ENCODE peak calls at places on chromosomes 5 and 9, in nine cellular contexts. One of them, this sample, is unnamed.

GRCh38 chr5:89081360-89081759 is 198.4 kb upstream of the MEF2C start:
- DNase-seq in anterior cingulate cortex: no peak
- DNase-seq in stimulated activated CD4-positive, alpha-beta T cell treated with anti-CD3 and anti-CD28 coated beads, Interleukin-2, amount 100 ng/mL, for 48 hours: no peak
- DNase-seq in T-helper 9 cell: no peak
- DNase-seq in AG08396: no peak
- DNase-seq in LoVo: no peak
- DNase-seq in erythroblast: no peak
- DNase-seq in NCI-H446 treated with DMSO at 0.1 percent for 48 hours: no peak
- DNase-seq in kidney: no peak
- DNase-seq in this sample: no peak

GRCh38 chr9:113454914-113455761 is 8.4 kb upstream of the RGS3 start:
- DNase-seq in anterior cingulate cortex: no peak
- DNase-seq in stimulated activated CD4-positive, alpha-beta T cell treated with anti-CD3 and anti-CD28 coated beads, Interleukin-2, amount 100 ng/mL, for 48 hours: no peak
- DNase-seq in T-helper 9 cell: no peak
- DNase-seq in LoVo: peak; percentile 69
- DNase-seq in erythroblast: peak; percentile 94
- DNase-seq in kidney: no peak
- DNase-seq in AG08396: peak; percentile 80
- DNase-seq in NCI-H446 treated with DMSO at 0.1 percent for 48 hours: no peak
- DNase-seq in this sample: peak; percentile 21

GRCh38 chr9:83572524-83572923 is 34.3 kb upstream of the FRMD3 start:
- DNase-seq in NCI-H446 treated with DMSO at 0.1 percent for 48 hours: no peak
- DNase-seq in erythroblast: no peak
- DNase-seq in stimulated activated CD4-positive, alpha-beta T cell treated with anti-CD3 and anti-CD28 coated beads, Interleukin-2, amount 100 ng/mL, for 48 hours: no peak
- DNase-seq in AG08396: no peak
- DNase-seq in LoVo: no peak
- DNase-seq in anterior cingulate cortex: no peak
- DNase-seq in T-helper 9 cell: no peak
- DNase-seq in kidney: no peak
- DNase-seq in this sample: no peak

GRCh38 chr9:93582115-93582514 is 5.7 kb downstream of the PHF2 start:
- DNase-seq in T-helper 9 cell: no peak
- DNase-seq in LoVo: no peak
- DNase-seq in AG08396: no peak
- DNase-seq in anterior cingulate cortex: no peak
- DNase-seq in stimulated activated CD4-positive, alpha-beta T cell treated with anti-CD3 and anti-CD28 coated beads, Interleukin-2, amount 100 ng/mL, for 48 hours: no peak
- DNase-seq in kidney: no peak
- DNase-seq in NCI-H446 treated with DMSO at 0.1 percent for 48 hours: no peak
- DNase-seq in erythroblast: no peak
- DNase-seq in this sample: no peak

GRCh38 chr9:89635007-89635742 is 30.4 kb downstream of the GADD45G start:
- DNase-seq in anterior cingulate cortex: no peak
- DNase-seq in erythroblast: no peak
- DNase-seq in AG08396: peak; percentile 37
- DNase-seq in T-helper 9 cell: no peak
- DNase-seq in NCI-H446 treated with DMSO at 0.1 percent for 48 hours: no peak
- DNase-seq in kidney: peak; percentile 80
- DNase-seq in stimulated activated CD4-positive, alpha-beta T cell treated with anti-CD3 and anti-CD28 coated beads, Interleukin-2, amount 100 ng/mL, for 48 hours: no peak
- DNase-seq in LoVo: no peak
- DNase-seq in this sample: no peak

GRCh38 chr9:75855509-75855908 is 35.0 kb upstream of the PCSK5 start:
- DNase-seq in LoVo: peak; percentile 20
- DNase-seq in NCI-H446 treated with DMSO at 0.1 percent for 48 hours: no peak
- DNase-seq in T-helper 9 cell: no peak
- DNase-seq in anterior cingulate cortex: no peak
- DNase-seq in stimulated activated CD4-positive, alpha-beta T cell treated with anti-CD3 and anti-CD28 coated beads, Interleukin-2, amount 100 ng/mL, for 48 hours: no peak
- DNase-seq in AG08396: no peak
- DNase-seq in kidney: no peak
- DNase-seq in erythroblast: no peak
- DNase-seq in this sample: peak; percentile 27

GRCh38 chr9:110916361-110916760 is 121.9 kb downstream of the LPAR1 start:
- DNase-seq in anterior cingulate cortex: no peak
- DNase-seq in LoVo: no peak
- DNase-seq in NCI-H446 treated with DMSO at 0.1 percent for 48 hours: no peak
- DNase-seq in stimulated activated CD4-positive, alpha-beta T cell treated with anti-CD3 and anti-CD28 coated beads, Interleukin-2, amount 100 ng/mL, for 48 hours: no peak
- DNase-seq in kidney: no peak
- DNase-seq in T-helper 9 cell: no peak
- DNase-seq in erythroblast: no peak
- DNase-seq in AG08396: no peak
- DNase-seq in this sample: no peak

GRCh38 chr5:79107020-79107796 is 4.4 kb upstream of the BHMT start:
- DNase-seq in anterior cingulate cortex: no peak
- DNase-seq in erythroblast: no peak
- DNase-seq in kidney: no peak
- DNase-seq in stimulated activated CD4-positive, alpha-beta T cell treated with anti-CD3 and anti-CD28 coated beads, Interleukin-2, amount 100 ng/mL, for 48 hours: no peak
- DNase-seq in NCI-H446 treated with DMSO at 0.1 percent for 48 hours: no peak
- DNase-seq in AG08396: no peak
- DNase-seq in LoVo: no peak
- DNase-seq in T-helper 9 cell: no peak
- DNase-seq in this sample: peak; percentile 14

GRCh38 chr9:126675147-126675467 is 61.4 kb downstream of the LMX1B start:
- DNase-seq in T-helper 9 cell: no peak
- DNase-seq in stimulated activated CD4-positive, alpha-beta T cell treated with anti-CD3 and anti-CD28 coated beads, Interleukin-2, amount 100 ng/mL, for 48 hours: no peak
- DNase-seq in erythroblast: no peak
- DNase-seq in kidney: no peak
- DNase-seq in LoVo: no peak
- DNase-seq in AG08396: no peak
- DNase-seq in NCI-H446 treated with DMSO at 0.1 percent for 48 hours: no peak
- DNase-seq in anterior cingulate cortex: no peak
- DNase-seq in this sample: no peak

GRCh38 chr5:74669824-74670223 is 15.2 kb upstream of the HEXB start:
- DNase-seq in T-helper 9 cell: no peak
- DNase-seq in NCI-H446 treated with DMSO at 0.1 percent for 48 hours: no peak
- DNase-seq in anterior cingulate cortex: no peak
- DNase-seq in kidney: no peak
- DNase-seq in AG08396: no peak
- DNase-seq in erythroblast: no peak
- DNase-seq in LoVo: no peak
- DNase-seq in stimulated activated CD4-positive, alpha-beta T cell treated with anti-CD3 and anti-CD28 coated beads, Interleukin-2, amount 100 ng/mL, for 48 hours: no peak
- DNase-seq in this sample: no peak

GRCh38 chr5:61048534-61048933 is 103.5 kb downstream of the NDUFAF2 start:
- DNase-seq in AG08396: peak; percentile 9
- DNase-seq in T-helper 9 cell: no peak
- DNase-seq in NCI-H446 treated with DMSO at 0.1 percent for 48 hours: no peak
- DNase-seq in kidney: no peak
- DNase-seq in erythroblast: no peak
- DNase-seq in LoVo: peak; percentile 41
- DNase-seq in stimulated activated CD4-positive, alpha-beta T cell treated with anti-CD3 and anti-CD28 coated beads, Interleukin-2, amount 100 ng/mL, for 48 hours: no peak
- DNase-seq in anterior cingulate cortex: no peak
- DNase-seq in this sample: no peak

GRCh38 chr5:55982957-55983381 is 11.8 kb downstream of the IL6ST start:
- DNase-seq in AG08396: no peak
- DNase-seq in T-helper 9 cell: no peak
- DNase-seq in stimulated activated CD4-positive, alpha-beta T cell treated with anti-CD3 and anti-CD28 coated beads, Interleukin-2, amount 100 ng/mL, for 48 hours: no peak
- DNase-seq in kidney: no peak
- DNase-seq in NCI-H446 treated with DMSO at 0.1 percent for 48 hours: no peak
- DNase-seq in anterior cingulate cortex: no peak
- DNase-seq in LoVo: no peak
- DNase-seq in erythroblast: no peak
- DNase-seq in this sample: no peak

GRCh38 chr9:133927041-133927440 is 65.1 kb downstream of the VAV2 start:
- DNase-seq in LoVo: no peak
- DNase-seq in kidney: no peak
- DNase-seq in stimulated activated CD4-positive, alpha-beta T cell treated with anti-CD3 and anti-CD28 coated beads, Interleukin-2, amount 100 ng/mL, for 48 hours: no peak
- DNase-seq in NCI-H446 treated with DMSO at 0.1 percent for 48 hours: no peak
- DNase-seq in T-helper 9 cell: no peak
- DNase-seq in AG08396: no peak
- DNase-seq in anterior cingulate cortex: no peak
- DNase-seq in erythroblast: no peak
- DNase-seq in this sample: no peak

This sample was measured in NCI-H82.